ENCODE peak calls at places on chromosomes 1 and 21, in nine cellular contexts. Q is CD4-positive, alpha-beta T cell; D is transverse colon; A is uterus; G is CD14-positive monocyte; C is HFFc6; U is CD8-positive, alpha-beta T cell; H is GM12864; M is H1. R is an unnamed sample.
A peak's percentile ranks its signal among the peaks of the same experiment; 100 is the strongest.

GRCh38 chr1:22256213-22256512 is 113.3 kb upstream of the WNT4 start:
- DNase-seq in Q (no peak), D (no peak), A (no peak), G (no peak), C (no peak), U (no peak), H (no peak), M (no peak), R (no peak)

GRCh38 chr1:116139592-116140134 is 28.5 kb downstream of the MAB21L3 start:
- DNase-seq in Q (no peak), D (no peak), A (no peak), G (no peak), C (no peak), U (no peak), H (no peak), M (no peak), R (no peak)

GRCh38 chr1:66258404-66259105 is 275.4 kb upstream of the SGIP1 start:
- DNase-seq in Q (no peak), D (no peak), A (no peak), G (no peak), C (peak; percentile 45), U (no peak), H (no peak), M (no peak), R (no peak)

GRCh38 chr21:33966324-33966949 is 50.8 kb upstream of the ATP5PO start:
- DNase-seq in Q (no peak), D (no peak), A (no peak), G (no peak), C (no peak), U (no peak), H (no peak), M (peak; percentile 30), R (no peak)

GRCh38 chr21:29938968-29939858 is 583 bp downstream of the GRIK1 start:
- DNase-seq in Q (no peak), D (no peak), A (no peak), G (no peak), C (no peak), U (no peak), H (no peak), M (peak; percentile 73), R (no peak)

GRCh38 chr1:17121881-17122280 is 2.6 kb upstream of the PADI2 start:
- DNase-seq in Q (no peak), D (no peak), A (no peak), G (no peak), C (no peak), U (no peak), H (no peak), M (no peak), R (no peak)

GRCh38 chr1:62689524-62689923 is 1.3 kb upstream of the DOCK7 start:
- DNase-seq in Q (no peak), D (no peak), A (no peak), G (no peak), C (peak; percentile 82), U (no peak), H (no peak), M (no peak), R (no peak)

GRCh38 chr1:70546726-70547125 is 135.7 kb downstream of the CTH start:
- DNase-seq in Q (no peak), D (no peak), A (no peak), G (no peak), C (no peak), U (no peak), H (no peak), M (no peak), R (no peak)

GRCh38 chr1:233409540-233409939 is 82.0 kb downstream of the MAP3K21 start:
- DNase-seq in Q (no peak), D (no peak), A (no peak), G (no peak), C (no peak), U (no peak), H (no peak), M (no peak), R (no peak)

GRCh38 chr21:24514081-24514733 is 1093.1 kb downstream of the MRPL39 start:
- DNase-seq in Q (no peak), D (no peak), A (no peak), G (no peak), C (no peak), U (no peak), H (no peak), M (no peak), R (no peak)

GRCh38 chr1:201944002-201944401 is 2.3 kb downstream of the LMOD1 start:
- DNase-seq in Q (no peak), D (no peak), A (no peak), G (no peak), C (no peak), U (no peak), H (no peak), M (no peak), R (no peak)

GRCh38 chr1:201945863-201946223 is 505 bp downstream of the LMOD1 start:
- DNase-seq in Q (no peak), D (no peak), A (no peak), G (no peak), C (no peak), U (no peak), H (no peak), M (no peak), R (no peak)

GRCh38 chr1:201946224-201946908 is at the start of gene LMOD1:
- DNase-seq in Q (no peak), D (peak; percentile 82), A (peak; percentile 99), G (no peak), C (peak; percentile 93), U (no peak), H (no peak), M (peak; percentile 84), R (no peak)

GRCh38 chr1:201944639-201945038 is 1.7 kb downstream of the LMOD1 start:
- DNase-seq in Q (no peak), D (no peak), A (no peak), G (no peak), C (no peak), U (no peak), H (no peak), M (no peak), R (no peak)

GRCh38 chr1:201945157-201945556 is 1.2 kb downstream of the LMOD1 start:
- DNase-seq in Q (no peak), D (no peak), A (no peak), G (no peak), C (no peak), U (no peak), H (no peak), M (peak; percentile 55), R (no peak)
- TF ChIP-seq CTCF in Q (no peak), D (peak; percentile 40), A (peak; percentile 54), G (no peak), C (peak; percentile 70), U (no peak), H (peak; percentile 29), M (peak; percentile 52), R (no peak)

GRCh38 chr1:64513557-64513956 is 43.6 kb downstream of the CACHD1 start:
- DNase-seq in Q (no peak), D (no peak), A (no peak), G (no peak), C (no peak), U (no peak), H (no peak), M (no peak), R (no peak)
- TF ChIP-seq CTCF in Q (no peak), D (no peak), A (no peak), G (no peak), C (no peak), U (no peak), H (no peak), M (no peak), R (no peak)

GRCh38 chr1:203625623-203626189 is 926 bp upstream of the ATP2B4 start:
- DNase-seq in Q (peak; percentile 59), D (peak; percentile 72), A (peak; percentile 60), G (no peak), C (no peak), U (peak; percentile 74), H (no peak), M (no peak), R (peak; percentile 54)
- TF ChIP-seq CTCF in Q (peak; percentile 74), D (no peak), A (peak; percentile 22), G (no peak), C (peak; percentile 55), U (peak; percentile 78), H (peak; percentile 31), M (no peak), R (peak; percentile 41)

DNA sequence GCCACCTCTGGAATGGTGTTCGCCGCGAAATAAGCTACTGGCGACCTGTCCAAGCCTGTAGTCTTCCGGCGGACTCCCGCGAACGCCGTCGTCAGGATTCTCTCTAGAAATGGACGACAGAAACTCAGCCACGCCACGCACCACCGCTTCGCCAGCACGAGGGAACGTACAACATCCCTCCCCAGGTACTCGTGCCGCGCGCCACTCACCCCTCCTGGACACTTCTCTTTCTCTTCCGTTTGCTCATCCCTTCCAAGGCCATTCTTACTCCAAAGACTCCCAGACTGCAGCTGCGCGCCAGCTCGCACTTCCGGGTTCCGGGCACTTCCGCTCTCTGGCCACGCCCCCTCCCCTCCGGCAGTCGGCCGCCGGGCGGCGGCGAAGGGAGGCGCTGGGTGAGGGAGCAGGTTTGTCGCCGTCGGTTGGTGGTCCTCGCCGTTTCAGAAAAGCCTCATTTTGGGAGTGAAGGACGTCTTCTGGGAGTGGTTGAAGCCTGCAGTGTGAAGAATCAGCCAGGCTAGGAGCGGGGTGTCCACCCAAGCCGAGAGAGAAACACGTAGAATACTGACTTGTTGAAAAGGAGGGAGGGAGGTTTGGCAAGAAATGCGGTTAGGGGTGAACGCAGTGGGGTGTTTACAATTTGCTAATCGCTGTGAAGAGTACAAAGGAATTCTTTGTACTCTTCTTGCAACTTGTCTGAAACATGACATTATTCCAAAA is at the start of gene RBM34:
- DNase-seq in Q (peak; percentile 89), D (peak; percentile 95), A (peak; percentile 90), G (peak; percentile 88), C (peak; percentile 86), U (peak; percentile 95), H (peak; percentile 63), M (peak; percentile 96), R (peak; percentile 94)
- TF ChIP-seq CTCF in Q (no peak), D (peak; percentile 46), A (peak; percentile 39), G (no peak), C (no peak), U (no peak), H (peak; percentile 28), M (peak; percentile 1), R (peak; percentile 3)

DNA sequence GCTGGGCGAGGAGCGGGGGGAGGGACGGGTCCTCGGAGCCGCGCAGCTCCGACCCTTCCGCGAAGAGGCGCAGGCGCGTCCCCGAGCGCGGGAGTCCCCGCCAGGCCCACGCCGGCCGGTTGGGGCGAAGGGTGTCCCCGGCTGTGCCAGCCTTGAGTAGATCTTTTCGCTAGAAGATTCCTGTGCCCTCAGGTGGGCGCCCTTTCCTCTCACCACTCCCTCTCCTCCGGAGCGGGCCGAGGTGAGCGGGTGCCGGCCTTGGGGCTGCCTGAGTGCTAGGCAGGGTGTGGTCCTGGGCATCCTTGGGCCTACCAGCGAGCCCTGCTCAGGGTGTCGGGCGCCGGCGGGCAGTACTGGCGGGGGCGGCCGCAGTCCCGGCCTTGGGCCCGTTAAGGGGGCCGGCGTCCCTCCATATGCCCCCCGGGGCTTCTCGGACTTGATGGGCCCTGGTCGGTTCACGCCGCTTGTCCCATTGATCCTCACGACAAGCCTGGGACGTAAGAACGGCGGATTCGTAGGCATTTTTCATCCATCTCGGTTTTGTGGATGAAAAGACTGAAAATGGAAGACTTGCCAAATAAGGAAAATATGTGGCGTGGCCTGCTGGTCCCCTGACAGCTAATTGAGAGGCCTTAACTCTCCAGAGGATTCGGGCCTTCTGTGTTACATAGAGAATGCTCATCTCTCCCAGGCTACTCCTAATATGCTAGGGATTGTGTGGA is 712 bp downstream of the DEGS1 start:
- DNase-seq in Q (peak; percentile 36), D (peak; percentile 56), A (peak; percentile 38), G (peak; percentile 45), C (peak; percentile 35), U (peak; percentile 75), H (no peak), M (peak; percentile 80), R (peak; percentile 68)
- TF ChIP-seq CTCF in Q (no peak), D (no peak), A (no peak), G (no peak), C (peak; percentile 29), U (no peak), H (no peak), M (no peak), R (no peak)

R was measured in GM10248.